ENCODE peak calls at places on chromosomes 1 and 21, in four cellular contexts. Y, C, V and L are unnamed samples.

GRCh38 chr1:3402258-3403010 is 52.0 kb upstream of the ARHGEF16 start:
- DNase-seq in Y (no peak), C (no peak), V (no peak), L (no peak)

GRCh38 chr1:94119796-94120590 is 955 bp downstream of the ABCA4 start:
- DNase-seq in Y (no peak), C (no peak), V (no peak), L (no peak)

GRCh38 chr21:25670726-25671125 is 31.7 kb downstream of the JAM2 start:
- DNase-seq in Y (no peak), C (no peak), V (no peak), L (no peak)

GRCh38 chr1:183910780-183911179 is 105.9 kb downstream of the RGL1 start:
- DNase-seq in Y (no peak), C (no peak), V (no peak), L (no peak)

GRCh38 chr1:206490643-206491421 is 16.5 kb upstream of the RASSF5 start:
- DNase-seq in Y (no peak), C (peak), V (no peak), L (no peak)

GRCh38 chr1:97814121-97814520 is 106.7 kb downstream of the DPYD start:
- DNase-seq in Y (no peak), C (no peak), V (no peak), L (no peak)

GRCh38 chr1:205928256-205928655 is 15.0 kb downstream of the SLC26A9 start:
- DNase-seq in Y (no peak), C (no peak), V (no peak), L (no peak)

GRCh38 chr1:206116873-206117150 is 376 bp downstream of the AVPR1B start:
- DNase-seq in Y (no peak), C (no peak), V (no peak), L (no peak)

GRCh38 chr1:17125756-17126237 is 6.5 kb upstream of the PADI2 start:
- DNase-seq in Y (peak), C (peak), V (peak), L (peak)

GRCh38 chr1:205923663-205924435 is 19.4 kb downstream of the SLC26A9 start:
- DNase-seq in Y (no peak), C (no peak), V (no peak), L (no peak)

GRCh38 chr1:81414417-81415087 is 386.2 kb upstream of the ADGRL2 start:
- DNase-seq in Y (peak), C (peak), V (no peak), L (peak)

GRCh38 chr1:161631076-161631475 is at the start of gene FCGR3B:
- DNase-seq in Y (no peak), C (no peak), V (no peak), L (no peak)

GRCh38 chr1:62361426-62361825 is 42.2 kb upstream of the KANK4 start:
- DNase-seq in Y (no peak), C (no peak), V (no peak), L (no peak)

GRCh38 chr21:37712204-37712934 is 203.9 kb downstream of the KCNJ6 start:
- DNase-seq in Y (peak), C (peak), V (peak), L (peak)

GRCh38 chr21:37711294-37711844 is 204.9 kb downstream of the KCNJ6 start:
- DNase-seq in Y (no peak), C (no peak), V (no peak), L (no peak)

GRCh38 chr21:37704751-37705150 is 211.5 kb downstream of the KCNJ6 start:
- DNase-seq in Y (no peak), C (no peak), V (no peak), L (no peak)

DNA sequence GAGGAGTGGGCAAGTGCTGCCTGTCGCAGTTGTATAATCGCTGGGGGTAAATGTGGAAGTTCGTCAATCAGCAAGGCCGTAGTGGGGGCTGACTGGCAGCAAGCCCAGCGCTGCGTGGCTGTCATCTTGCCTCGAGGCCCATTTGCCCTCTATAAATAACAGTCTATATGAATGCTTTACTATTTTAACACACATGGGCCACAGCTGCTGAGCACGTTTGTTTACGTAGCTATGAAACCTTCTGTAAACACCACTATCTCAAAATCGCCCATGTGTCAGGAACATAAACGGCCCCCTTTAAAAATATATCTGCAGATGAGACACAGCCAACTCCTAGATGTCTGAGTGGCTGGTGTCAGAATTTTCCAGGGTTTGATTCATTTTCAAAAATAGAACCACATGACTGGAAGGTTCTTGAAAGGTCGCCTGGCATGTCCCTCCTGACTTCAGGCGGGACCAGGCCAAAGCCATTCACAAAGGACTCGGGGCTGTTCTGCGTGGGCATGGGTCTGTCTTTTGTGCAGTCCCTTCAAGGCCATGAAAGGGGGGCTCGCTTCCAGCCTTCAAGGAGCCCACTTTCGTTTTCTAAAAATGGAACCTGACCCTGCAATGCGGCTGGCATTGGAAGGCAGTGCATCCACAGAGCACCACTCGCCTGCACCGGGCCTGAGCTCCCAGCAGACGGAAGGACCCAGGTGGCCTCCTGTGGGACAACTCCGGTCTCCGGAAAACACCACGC is 205.5 kb downstream of the KCNJ6 start:
- DNase-seq in Y (no peak), C (no peak), V (peak), L (no peak)
- TF ChIP-seq NR3C1 in Y (no peak), C (no peak), V (no peak), L (no peak)

DNA sequence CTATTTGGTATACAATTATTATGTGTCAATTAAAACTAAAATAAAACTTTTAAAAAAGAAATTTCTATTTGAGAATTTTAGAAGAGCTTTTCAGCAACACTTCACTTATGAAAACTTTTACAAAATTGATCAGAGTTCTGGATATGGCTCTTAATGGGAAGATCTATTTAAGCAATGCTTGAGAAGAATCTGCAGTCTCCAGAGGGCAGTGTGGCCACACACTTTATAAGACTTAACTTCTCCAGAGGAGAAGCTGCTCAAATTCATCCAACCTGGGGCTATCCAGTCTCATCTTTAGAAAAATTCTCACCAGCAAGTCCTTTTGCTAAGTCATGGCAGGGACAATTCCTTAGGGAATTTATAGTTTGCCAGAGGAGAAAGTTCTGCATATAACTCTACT is 25.2 kb upstream of the AGO1 start:
- DNase-seq in Y (peak), C (no peak), V (no peak), L (no peak)
- TF ChIP-seq NR3C1 in Y (no peak), C (no peak), V (no peak), L (no peak)

GRCh38 chr1:8705104-8705503 is 112.3 kb downstream of the RERE start:
- DNase-seq in Y (no peak), C (no peak), V (no peak), L (no peak)

GRCh38 chr1:8699679-8700078 is 117.8 kb downstream of the RERE start:
- DNase-seq in Y (no peak), C (no peak), V (no peak), L (no peak)

GRCh38 chr1:8702848-8703810 is 114.3 kb downstream of the RERE start:
- DNase-seq in Y (peak), C (peak), V (peak), L (peak)

GRCh38 chr1:8698937-8699447 is 118.4 kb downstream of the RERE start:
- DNase-seq in Y (no peak), C (no peak), V (no peak), L (no peak)

GRCh38 chr1:8702121-8702520 is 115.3 kb downstream of the RERE start:
- DNase-seq in Y (peak), C (no peak), V (peak), L (no peak)
- TF ChIP-seq NR3C1 in Y (no peak), C (no peak), V (no peak), L (no peak)

GRCh38 chr1:53327183-53327941 is 508 bp downstream of the LRP8 start:
- DNase-seq in Y (peak), C (peak), V (peak), L (peak)

GRCh38 chr1:53328490-53329182 is 766 bp upstream of the LRP8 start:
- DNase-seq in Y (no peak), C (no peak), V (no peak), L (peak)

GRCh38 chr1:53328009-53328489 is at the start of gene LRP8:
- DNase-seq in Y (peak), C (peak), V (peak), L (peak)

GRCh38 chr1:53330819-53331218 is 2.9 kb upstream of the LRP8 start:
- DNase-seq in Y (no peak), C (peak), V (peak), L (peak)

DNA sequence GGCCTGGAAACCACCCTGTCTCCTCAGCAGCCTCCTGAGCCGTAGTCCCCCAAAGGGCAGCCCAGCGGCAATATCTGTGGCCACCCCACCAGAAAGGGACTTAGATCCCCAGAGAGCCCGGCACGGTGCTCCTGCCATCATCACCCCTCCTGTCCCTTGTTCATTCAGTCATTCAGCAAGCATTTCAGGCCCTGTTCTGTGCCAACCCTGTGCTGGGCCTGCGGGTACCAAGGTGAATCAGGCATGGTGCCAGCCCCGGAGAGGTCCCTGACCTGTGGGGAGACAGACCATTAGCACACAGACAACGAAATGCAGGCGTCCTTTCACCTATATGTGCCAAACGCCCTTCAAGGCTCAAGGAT is 1.3 kb upstream of the LRP8 start:
- DNase-seq in Y (no peak), C (no peak), V (no peak), L (no peak)
- TF ChIP-seq NR3C1 in Y (no peak), C (no peak), V (no peak), L (no peak)

GRCh38 chr1:241444836-241445235 is 74.7 kb downstream of the FH start:
- DNase-seq in Y (no peak), C (no peak), V (no peak), L (no peak)
- TF ChIP-seq NR3C1 in Y (no peak), C (no peak), V (no peak), L (no peak)

GRCh38 chr1:170789063-170789462 is 125.1 kb downstream of the PRRX1 start:
- DNase-seq in Y (no peak), C (no peak), V (no peak), L (no peak)

GRCh38 chr1:170791941-170792340 is 128.0 kb downstream of the PRRX1 start:
- DNase-seq in Y (no peak), C (no peak), V (no peak), L (no peak)

GRCh38 chr1:170790175-170790574 is 126.2 kb downstream of the PRRX1 start:
- DNase-seq in Y (no peak), C (no peak), V (no peak), L (no peak)

DNA sequence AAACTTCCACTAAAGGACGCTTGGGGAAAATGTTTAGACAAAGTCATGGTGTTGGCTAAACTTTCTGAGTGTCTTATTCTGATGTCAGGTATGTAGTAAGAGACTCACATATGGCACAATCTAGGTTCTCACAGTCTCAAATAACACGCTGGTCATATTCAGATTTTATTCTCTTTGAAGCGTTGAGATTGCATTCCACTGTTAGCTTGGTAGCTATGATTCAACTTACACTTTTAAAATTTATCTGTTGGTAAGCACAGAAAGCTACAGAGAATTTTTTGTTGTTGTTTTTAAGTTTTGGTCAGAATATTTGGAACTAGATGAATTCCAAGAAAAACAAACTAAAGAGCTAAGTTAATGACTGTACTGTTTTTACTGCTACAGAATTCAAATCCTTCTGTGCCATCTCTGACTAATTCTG is 126.7 kb downstream of the PRRX1 start:
- DNase-seq in Y (no peak), C (no peak), V (no peak), L (no peak)
- TF ChIP-seq NR3C1 in Y (no peak), C (no peak), V (no peak), L (no peak)

DNA sequence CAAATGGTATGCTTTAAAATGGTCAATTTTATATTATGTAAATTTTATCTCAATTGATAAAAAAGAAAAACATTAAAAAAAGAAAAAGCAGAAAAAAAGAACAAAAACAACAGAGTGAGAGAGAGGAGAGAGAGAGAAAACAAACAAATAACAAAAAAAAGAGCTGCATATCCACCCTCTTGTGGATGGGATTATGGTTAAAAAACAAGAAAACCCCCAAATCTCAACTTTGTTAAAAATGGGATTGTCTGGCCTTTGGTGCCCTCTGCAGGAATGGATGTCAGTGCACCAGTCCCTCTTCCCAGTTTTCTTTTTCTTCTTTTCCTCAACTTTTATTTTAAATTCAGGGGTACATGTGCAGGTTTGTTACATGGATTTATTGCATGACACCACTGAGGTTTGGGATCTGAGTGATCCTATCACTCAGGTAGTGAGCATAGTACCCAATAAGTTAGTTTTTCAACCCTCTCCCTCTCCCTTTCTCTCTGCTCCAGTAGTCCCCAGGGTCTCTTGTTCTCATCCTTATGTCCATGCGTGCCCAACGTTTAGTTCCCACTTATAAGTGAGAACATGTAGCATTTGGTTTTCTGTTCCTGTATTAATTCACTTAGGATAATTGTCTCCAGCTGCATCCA is 28.1 kb downstream of the RNF187 start:
- DNase-seq in Y (peak), C (peak), V (peak), L (no peak)
- TF ChIP-seq NR3C1 in Y (no peak), C (no peak), V (no peak), L (no peak)

GRCh38 chr1:43359696-43360095 is 915 bp downstream of the CDC20 start:
- DNase-seq in Y (no peak), C (no peak), V (no peak), L (no peak)

GRCh38 chr1:43360616-43361015 is 1.8 kb downstream of the CDC20 start:
- DNase-seq in Y (no peak), C (no peak), V (no peak), L (no peak)

GRCh38 chr1:43357251-43357650 is 1.5 kb upstream of the CDC20 start:
- DNase-seq in Y (no peak), C (no peak), V (no peak), L (no peak)

GRCh38 chr1:43358746-43359693 is at the start of gene CDC20:
- DNase-seq in Y (peak), C (peak), V (peak), L (peak)

DNA sequence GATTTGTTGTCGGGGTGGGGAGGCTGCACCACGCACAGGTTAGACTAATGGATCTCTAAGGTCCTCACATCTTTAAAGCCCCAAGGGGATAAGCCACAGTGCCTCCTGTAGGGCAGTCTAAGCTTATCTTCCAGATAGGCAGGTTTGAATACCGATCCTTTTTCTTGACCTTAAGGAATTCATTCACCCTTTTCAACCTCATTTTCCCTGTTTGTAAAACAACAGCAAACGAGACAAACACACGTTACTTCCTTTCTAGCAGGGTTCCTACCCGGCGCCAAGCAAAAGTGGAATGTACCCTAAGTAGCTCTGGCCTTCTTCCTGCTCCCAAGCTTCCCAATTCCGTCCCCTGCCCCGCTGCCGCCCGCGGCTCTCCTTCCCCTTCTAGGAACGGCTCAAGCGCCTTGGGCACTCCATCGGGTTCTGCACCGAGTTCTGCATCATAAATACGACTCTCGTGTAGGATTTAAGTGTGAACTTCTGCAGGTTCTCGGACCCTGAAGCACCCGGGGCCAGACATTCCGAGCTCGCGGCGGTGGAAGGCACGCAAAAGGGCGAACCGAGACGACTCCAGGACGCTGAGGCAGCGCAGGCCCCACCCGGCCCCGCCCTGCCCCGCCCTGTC is 548 bp upstream of the CDC20 start:
- DNase-seq in Y (peak), C (peak), V (no peak), L (peak)
- TF ChIP-seq NR3C1 in Y (no peak), C (no peak), V (no peak), L (no peak)